ENCODE peak calls at places on chromosomes 3 and 15, in ten cellular contexts. G, W, Z, E, C, U, X, S, T and Q are unnamed samples.

GRCh38 chr15:72058590-72058989 is 59.4 kb downstream of the MYO9A start:
- DNase-seq in G (no peak), W (no peak), Z (no peak), E (peak), C (no peak), U (no peak), X (no peak), S (no peak), T (no peak), Q (no peak)

GRCh38 chr15:64149424-64150235 is 1.9 kb upstream of the SNX22 start:
- DNase-seq in G (no peak), W (no peak), Z (no peak), E (no peak), C (no peak), U (no peak), X (no peak), S (no peak), T (no peak), Q (no peak)

GRCh38 chr3:160667452-160667851 is 9.5 kb upstream of the ARL14 start:
- DNase-seq in G (no peak), W (no peak), Z (no peak), E (peak), C (no peak), U (no peak), X (no peak), S (no peak), T (peak), Q (no peak)

GRCh38 chr3:5768546-5768945 is 581.0 kb downstream of the EDEM1 start:
- DNase-seq in G (no peak), W (no peak), Z (no peak), E (no peak), C (no peak), U (no peak), X (no peak), S (no peak), T (no peak), Q (no peak)

GRCh38 chr15:42152196-42152920 is 4.1 kb downstream of the PLA2G4F start:
- DNase-seq in G (no peak), W (peak), Z (no peak), E (peak), C (no peak), U (peak), X (peak), S (peak), T (no peak), Q (no peak)

GRCh38 chr15:67105065-67105951 is 39.9 kb downstream of the SMAD3 start:
- DNase-seq in G (no peak), W (no peak), Z (peak), E (peak), C (no peak), U (no peak), X (no peak), S (peak), T (peak), Q (peak)

GRCh38 chr3:51355891-51356578 is 29.1 kb upstream of the MANF start:
- DNase-seq in G (no peak), W (no peak), Z (no peak), E (no peak), C (no peak), U (no peak), X (no peak), S (no peak), T (no peak), Q (no peak)

GRCh38 chr15:66440501-66440900 is 53.8 kb downstream of the MAP2K1 start:
- DNase-seq in G (no peak), W (no peak), Z (no peak), E (no peak), C (no peak), U (no peak), X (no peak), S (no peak), T (no peak), Q (no peak)

GRCh38 chr3:45881031-45882022 is 5.0 kb upstream of the CCR9 start:
- DNase-seq in G (peak), W (no peak), Z (no peak), E (peak), C (no peak), U (no peak), X (no peak), S (no peak), T (no peak), Q (no peak)

GRCh38 chr3:152331018-152331541 is 62.4 kb downstream of the MBNL1 start:
- DNase-seq in G (no peak), W (peak), Z (no peak), E (peak), C (no peak), U (no peak), X (no peak), S (peak), T (peak), Q (no peak)

GRCh38 chr3:187994221-187995085 is 159.5 kb upstream of the LPP start:
- DNase-seq in G (no peak), W (no peak), Z (peak), E (peak), C (no peak), U (no peak), X (no peak), S (no peak), T (no peak), Q (peak)

GRCh38 chr3:151008699-151009098 is 36.2 kb upstream of the CLRN1 start:
- DNase-seq in G (no peak), W (no peak), Z (peak), E (peak), C (peak), U (no peak), X (no peak), S (no peak), T (peak), Q (peak)

GRCh38 chr15:75872400-75872990 is 29.2 kb downstream of the UBE2Q2 start:
- DNase-seq in G (no peak), W (no peak), Z (no peak), E (no peak), C (no peak), U (no peak), X (no peak), S (no peak), T (no peak), Q (no peak)

GRCh38 chr15:89321521-89322410 is 12.9 kb downstream of the POLG start:
- DNase-seq in G (no peak), W (no peak), Z (no peak), E (no peak), C (no peak), U (no peak), X (no peak), S (no peak), T (no peak), Q (no peak)

GRCh38 chr3:114519415-114519814 is 225.6 kb downstream of the TIGIT start:
- DNase-seq in G (no peak), W (peak), Z (peak), E (peak), C (peak), U (peak), X (no peak), S (peak), T (no peak), Q (no peak)

GRCh38 chr15:90046846-90047481 is 45.8 kb downstream of the ZNF710 start:
- DNase-seq in G (no peak), W (no peak), Z (no peak), E (no peak), C (no peak), U (peak), X (no peak), S (no peak), T (no peak), Q (no peak)

GRCh38 chr3:119294889-119295769 is 946 bp downstream of the ARHGAP31 start:
- DNase-seq in G (peak), W (peak), Z (no peak), E (peak), C (peak), U (peak), X (peak), S (peak), T (no peak), Q (no peak)

GRCh38 chr15:40688932-40689799 is 5.8 kb upstream of the RAD51 start:
- DNase-seq in G (no peak), W (no peak), Z (no peak), E (no peak), C (no peak), U (no peak), X (no peak), S (no peak), T (no peak), Q (no peak)

GRCh38 chr15:43317566-43318184 is 12.7 kb downstream of the LCMT2 start:
- DNase-seq in G (no peak), W (no peak), Z (no peak), E (no peak), C (peak), U (no peak), X (no peak), S (no peak), T (no peak), Q (no peak)

GRCh38 chr3:24344784-24345439 is 149.7 kb downstream of the THRB start:
- DNase-seq in G (no peak), W (no peak), Z (no peak), E (peak), C (no peak), U (no peak), X (no peak), S (no peak), T (no peak), Q (peak)

GRCh38 chr3:16480861-16481569 is 32.5 kb downstream of the RFTN1 start:
- DNase-seq in G (no peak), W (no peak), Z (no peak), E (peak), C (peak), U (no peak), X (no peak), S (no peak), T (no peak), Q (no peak)

DNA sequence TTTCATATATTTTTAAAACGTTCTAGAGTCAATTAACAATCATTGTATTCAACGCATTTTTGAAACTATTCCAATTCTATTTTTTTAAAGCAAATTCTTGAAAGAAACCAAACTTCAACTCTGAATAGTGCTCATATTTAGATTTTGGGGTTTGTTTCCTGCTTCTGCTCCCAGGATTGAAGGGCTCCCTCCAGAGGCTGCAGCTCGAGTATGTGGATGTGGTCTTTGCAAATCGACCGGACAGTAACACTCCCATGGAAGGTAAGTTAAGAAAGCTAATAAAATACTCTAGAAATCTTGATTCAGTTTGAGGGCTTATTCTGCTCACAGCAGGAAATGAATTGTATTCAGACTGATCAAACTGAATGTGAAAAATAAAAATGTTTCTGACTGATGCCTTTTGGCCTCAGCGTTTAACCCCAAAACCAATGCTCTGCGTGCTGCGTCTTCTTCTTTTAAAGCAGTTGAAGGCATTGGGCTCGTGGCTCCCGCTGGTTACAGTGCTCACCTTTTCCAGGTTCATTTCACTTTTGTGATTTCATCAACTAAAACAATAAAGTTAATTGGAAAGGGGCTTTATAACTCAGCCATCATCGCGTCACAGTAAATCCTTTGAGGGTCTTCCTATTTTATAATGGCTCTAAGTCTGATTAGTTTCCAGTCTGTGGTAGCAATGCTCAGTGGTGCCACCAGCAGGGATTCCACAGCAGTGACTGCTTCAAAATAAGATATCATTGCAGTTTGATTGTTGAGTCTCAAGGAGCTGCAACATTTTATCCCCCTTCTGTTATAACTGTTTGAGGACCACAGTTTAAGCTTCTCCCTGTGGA is 80.1 kb downstream of the SSR3 start:
- DNase-seq in G (no peak), W (no peak), Z (no peak), E (no peak), C (peak), U (no peak), X (no peak), S (no peak), T (no peak), Q (no peak)
- H3K4me3 ChIP-seq in G (no peak), W (no peak), Z (no peak), E (no peak), C (peak), U (no peak), X (no peak), S (no peak), T (no peak), Q (no peak)

DNA sequence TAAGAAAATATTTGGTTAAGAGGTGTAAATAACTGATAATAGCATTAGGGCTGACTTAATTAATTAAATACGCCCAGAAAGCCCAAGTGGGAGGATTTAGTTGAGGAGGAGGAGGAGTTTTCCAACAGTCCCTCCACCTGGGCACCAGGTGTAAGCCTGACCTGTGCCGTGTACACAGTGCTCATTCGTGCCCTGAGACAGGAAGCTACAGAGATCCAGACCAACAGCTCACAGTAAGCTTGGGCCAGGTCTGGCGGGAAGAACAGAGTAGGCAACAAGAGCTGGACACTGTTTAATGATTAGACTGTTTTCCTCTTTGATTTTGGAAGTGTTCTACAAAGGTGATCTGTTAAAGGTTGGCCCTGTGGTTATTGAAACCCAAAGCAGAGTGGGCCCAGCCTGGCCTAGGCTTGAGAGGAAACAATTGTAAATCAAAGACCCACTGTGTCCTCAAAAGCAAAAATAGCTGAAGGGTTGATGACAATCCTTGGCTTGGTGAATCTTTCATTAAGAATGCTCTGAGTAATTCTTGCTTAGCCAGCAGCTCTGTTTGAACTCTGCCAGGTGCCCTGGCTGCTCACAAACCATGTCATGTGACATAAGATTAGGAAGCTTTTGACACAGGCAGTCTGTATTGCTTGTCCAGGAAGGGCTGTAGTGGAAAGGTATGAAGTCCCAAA is 13.8 kb downstream of the SQOR start:
- DNase-seq in G (no peak), W (no peak), Z (no peak), E (peak), C (no peak), U (no peak), X (no peak), S (no peak), T (peak), Q (no peak)
- H3K4me3 ChIP-seq in G (no peak), W (no peak), Z (no peak), E (no peak), C (no peak), U (no peak), X (no peak), S (no peak), T (no peak), Q (no peak)

GRCh38 chr3:136070334-136070733 is 104.8 kb downstream of the PPP2R3A start:
- DNase-seq in G (no peak), W (no peak), Z (peak), E (peak), C (no peak), U (no peak), X (no peak), S (no peak), T (no peak), Q (peak)
- H3K4me3 ChIP-seq in G (no peak), W (no peak), Z (no peak), E (no peak), C (no peak), U (no peak), X (no peak), S (no peak), T (no peak), Q (no peak)

GRCh38 chr3:11015369-11015768 is 22.8 kb downstream of the SLC6A1 start:
- DNase-seq in G (no peak), W (no peak), Z (no peak), E (no peak), C (no peak), U (no peak), X (no peak), S (no peak), T (no peak), Q (no peak)
- H3K4me3 ChIP-seq in G (no peak), W (no peak), Z (no peak), E (no peak), C (no peak), U (no peak), X (no peak), S (no peak), T (no peak), Q (no peak)